ENCODE peak calls at places on chromosome 15, in eight cellular contexts. U, Y, P, M, B, V, H and R are unnamed samples.

GRCh38 chr15:37695719-37696118 is 238.7 kb upstream of the TMCO5A start:
- DNase-seq in U (peak), Y (no peak), P (no peak), M (no peak), B (no peak), V (no peak), H (no peak), R (no peak)

GRCh38 chr15:77692614-77693013 is 59.9 kb upstream of the LINGO1 start:
- DNase-seq in U (no peak), Y (no peak), P (no peak), M (no peak), B (no peak), V (no peak), H (no peak), R (no peak)

GRCh38 chr15:91228391-91228790 is 128.3 kb downstream of the SV2B start:
- DNase-seq in U (no peak), Y (no peak), P (no peak), M (no peak), B (no peak), V (no peak), H (no peak), R (no peak)

GRCh38 chr15:48645558-48646330 is at the start of gene FBN1:
- DNase-seq in U (peak), Y (peak), P (peak), M (peak), B (peak), V (peak), H (peak), R (peak)

GRCh38 chr15:74202461-74203401 is at the start of gene STRA6:
- DNase-seq in U (peak), Y (peak), P (no peak), M (no peak), B (no peak), V (no peak), H (no peak), R (no peak)

GRCh38 chr15:82966671-82967071 is 14.2 kb upstream of the HOMER2 start:
- DNase-seq in U (no peak), Y (no peak), P (no peak), M (no peak), B (no peak), V (no peak), H (peak), R (no peak)

GRCh38 chr15:48693474-48693873 is 48.0 kb upstream of the FBN1 start:
- DNase-seq in U (peak), Y (no peak), P (no peak), M (no peak), B (no peak), V (no peak), H (no peak), R (no peak)

GRCh38 chr15:46127361-46127874 is 492.6 kb downstream of the SQOR start:
- DNase-seq in U (peak), Y (no peak), P (no peak), M (no peak), B (peak), V (no peak), H (no peak), R (no peak)

GRCh38 chr15:86550075-86550474 is 470.4 kb downstream of the AGBL1 start:
- DNase-seq in U (no peak), Y (no peak), P (no peak), M (no peak), B (no peak), V (no peak), H (no peak), R (no peak)

GRCh38 chr15:68517285-68517711 is 61.5 kb upstream of the CORO2B start:
- DNase-seq in U (peak), Y (no peak), P (peak), M (no peak), B (no peak), V (no peak), H (no peak), R (no peak)

GRCh38 chr15:40190591-40190990 is 29.7 kb downstream of the BUB1B start:
- DNase-seq in U (peak), Y (no peak), P (no peak), M (no peak), B (peak), V (peak), H (no peak), R (no peak)

GRCh38 chr15:58056015-58056414 is 9.5 kb downstream of the ALDH1A2 start:
- DNase-seq in U (no peak), Y (no peak), P (no peak), M (no peak), B (no peak), V (no peak), H (no peak), R (no peak)

GRCh38 chr15:50135123-50135541 is 16.1 kb upstream of the ATP8B4 start:
- DNase-seq in U (peak), Y (no peak), P (no peak), M (no peak), B (no peak), V (no peak), H (no peak), R (no peak)

GRCh38 chr15:65666257-65666656 is 44.5 kb downstream of the SLC24A1 start:
- DNase-seq in U (peak), Y (no peak), P (no peak), M (no peak), B (peak), V (peak), H (no peak), R (no peak)

DNA sequence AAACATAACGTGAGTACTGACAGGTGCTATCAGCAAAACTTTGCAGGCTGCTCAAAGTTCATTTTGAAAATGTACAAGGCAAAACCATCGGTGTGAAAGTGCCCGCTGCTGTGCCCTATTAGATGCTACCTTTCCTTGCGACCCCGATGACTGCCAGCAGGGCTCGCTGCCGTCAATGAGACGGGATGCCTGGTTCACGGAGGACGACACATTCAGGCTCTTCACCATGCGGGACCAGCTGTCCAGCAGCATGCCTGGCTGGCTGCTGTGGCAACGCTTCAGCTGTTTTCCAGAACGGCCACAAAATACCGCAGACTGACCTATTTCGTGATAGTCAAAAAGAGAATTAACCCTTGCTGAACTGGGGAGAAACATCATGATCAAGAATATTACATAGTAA is 92.7 kb upstream of the OCA2 start:
- DNase-seq in U (peak), Y (no peak), P (no peak), M (peak), B (no peak), V (peak), H (no peak), R (peak)
- TF ChIP-seq CTCF in U (peak), Y (no peak), P (no peak), M (peak), B (no peak), V (peak), H (no peak), R (peak)

DNA sequence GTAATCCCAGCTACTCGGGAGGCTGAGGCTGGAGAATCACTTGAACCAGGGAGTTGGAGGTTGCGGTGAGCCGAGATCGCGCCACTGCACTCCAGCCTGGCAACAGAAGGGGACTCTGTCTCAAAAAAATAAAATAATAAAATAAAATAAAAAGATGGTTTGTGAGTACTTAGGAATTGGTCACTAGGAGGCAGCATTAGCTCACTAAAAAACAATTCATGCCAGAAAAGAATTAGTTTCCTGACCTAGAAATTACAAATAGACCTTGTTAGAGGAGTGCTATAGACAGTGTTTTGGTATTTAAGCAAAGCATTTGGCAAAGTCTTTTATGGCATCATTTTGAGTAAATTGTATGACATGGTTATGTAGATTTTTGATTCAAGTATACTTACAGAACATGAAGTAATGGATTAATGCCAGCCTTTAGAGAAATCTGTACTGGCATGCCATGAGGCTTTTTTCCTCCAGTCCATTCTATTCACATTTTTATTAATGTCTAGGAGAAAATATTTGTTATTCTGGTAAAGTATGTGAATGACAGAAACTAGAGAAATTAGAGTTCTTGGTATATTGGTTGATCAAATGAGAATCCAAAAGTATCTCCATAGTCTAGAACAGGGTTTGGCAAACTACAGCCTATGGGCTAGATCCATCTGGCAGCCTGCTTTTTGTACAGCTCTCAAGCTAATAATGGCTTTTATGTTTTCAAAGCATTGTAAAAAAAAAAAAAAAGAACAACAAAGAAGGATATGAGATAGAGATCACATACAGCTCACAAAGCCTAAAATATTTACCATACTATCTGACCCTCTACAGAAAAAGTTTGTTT is 81.6 kb downstream of the LRRC49 start:
- DNase-seq in U (peak), Y (no peak), P (no peak), M (no peak), B (peak), V (no peak), H (peak), R (no peak)
- TF ChIP-seq CTCF in U (peak), Y (peak), P (no peak), M (peak), B (peak), V (peak), H (peak), R (no peak)

GRCh38 chr15:99104788-99105515 is at the start of gene SYNM:
- DNase-seq in U (peak), Y (peak), P (peak), M (peak), B (no peak), V (no peak), H (peak), R (peak)
- TF ChIP-seq CTCF in U (peak), Y (peak), P (no peak), M (peak), B (peak), V (peak), H (peak), R (peak)

DNA sequence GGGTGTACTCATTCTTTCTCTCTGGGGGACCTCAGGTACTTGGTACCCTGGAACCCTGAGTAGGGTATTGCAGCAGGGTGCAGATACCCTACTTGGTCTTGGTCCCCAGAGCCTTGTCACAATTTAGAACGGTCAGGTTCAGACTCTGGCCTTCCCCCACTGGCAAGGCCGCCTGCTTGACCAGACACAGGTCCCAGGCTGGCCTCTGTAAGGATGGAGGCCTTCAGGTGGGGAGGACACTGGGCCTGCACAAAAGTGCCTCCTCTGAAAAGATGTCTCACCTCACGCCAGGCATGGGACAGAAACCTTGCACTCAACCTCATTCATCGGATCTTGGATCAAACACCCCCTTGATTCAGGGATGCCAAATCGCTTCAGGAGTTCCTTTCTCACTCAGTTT is 158.4 kb downstream of the KLF13 start:
- DNase-seq in U (no peak), Y (no peak), P (peak), M (no peak), B (no peak), V (no peak), H (no peak), R (no peak)
- TF ChIP-seq CTCF in U (no peak), Y (no peak), P (no peak), M (no peak), B (no peak), V (no peak), H (no peak), R (no peak)

GRCh38 chr15:31304074-31304648 is 22.5 kb upstream of the KLF13 start:
- DNase-seq in U (no peak), Y (no peak), P (peak), M (no peak), B (no peak), V (no peak), H (no peak), R (no peak)

GRCh38 chr15:31303434-31304073 is 23.1 kb upstream of the KLF13 start:
- DNase-seq in U (no peak), Y (no peak), P (peak), M (peak), B (no peak), V (no peak), H (no peak), R (no peak)

GRCh38 chr15:31301687-31301990 is 25.0 kb upstream of the KLF13 start:
- DNase-seq in U (no peak), Y (no peak), P (no peak), M (no peak), B (no peak), V (no peak), H (no peak), R (no peak)

GRCh38 chr15:31302029-31302657 is 24.5 kb upstream of the KLF13 start:
- DNase-seq in U (no peak), Y (no peak), P (peak), M (no peak), B (no peak), V (no peak), H (no peak), R (no peak)

DNA sequence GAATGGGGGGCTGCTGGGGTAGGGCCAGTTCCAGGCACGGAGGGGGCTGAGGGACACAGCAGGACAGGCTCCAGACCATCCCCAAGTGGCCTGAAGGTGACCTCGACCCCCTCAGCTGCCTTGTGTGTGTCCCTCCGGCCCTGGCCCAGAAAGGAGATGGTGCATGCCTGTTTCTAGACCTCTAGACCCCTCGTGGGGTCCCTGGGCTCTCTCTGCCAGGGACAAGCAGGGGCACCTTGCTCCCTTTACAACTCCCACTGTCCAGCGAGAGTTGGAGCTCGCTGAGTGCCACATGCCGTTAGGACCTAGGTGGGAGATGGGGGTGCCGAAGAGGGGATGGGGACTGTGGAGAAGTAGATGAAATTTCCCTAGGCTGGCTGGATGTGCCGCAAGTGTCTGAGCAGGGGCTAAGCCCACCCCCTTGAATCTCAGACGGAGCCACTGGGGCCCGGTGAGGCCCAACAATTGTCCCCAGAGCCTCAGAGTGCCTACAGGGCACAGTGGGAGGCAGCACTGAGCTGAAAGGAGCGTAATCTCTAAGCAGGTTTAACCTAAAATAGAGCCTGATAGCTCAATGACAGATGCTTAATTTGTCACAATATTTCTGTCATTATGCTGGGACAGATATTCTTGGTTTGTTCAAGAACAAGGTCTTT is 23.7 kb upstream of the KLF13 start:
- DNase-seq in U (no peak), Y (no peak), P (peak), M (no peak), B (no peak), V (no peak), H (peak), R (no peak)
- TF ChIP-seq CTCF in U (peak), Y (no peak), P (no peak), M (no peak), B (peak), V (no peak), H (peak), R (no peak)

GRCh38 chr15:32993285-32993684 is 201.2 kb downstream of the FMN1 start:
- DNase-seq in U (peak), Y (no peak), P (no peak), M (no peak), B (no peak), V (no peak), H (peak), R (no peak)
- TF ChIP-seq CTCF in U (peak), Y (peak), P (no peak), M (no peak), B (peak), V (peak), H (no peak), R (no peak)

GRCh38 chr15:71802770-71803169 is 7.6 kb upstream of the NR2E3 start:
- DNase-seq in U (no peak), Y (peak), P (peak), M (no peak), B (no peak), V (no peak), H (peak), R (no peak)
- TF ChIP-seq CTCF in U (peak), Y (peak), P (no peak), M (peak), B (peak), V (peak), H (peak), R (no peak)

DNA sequence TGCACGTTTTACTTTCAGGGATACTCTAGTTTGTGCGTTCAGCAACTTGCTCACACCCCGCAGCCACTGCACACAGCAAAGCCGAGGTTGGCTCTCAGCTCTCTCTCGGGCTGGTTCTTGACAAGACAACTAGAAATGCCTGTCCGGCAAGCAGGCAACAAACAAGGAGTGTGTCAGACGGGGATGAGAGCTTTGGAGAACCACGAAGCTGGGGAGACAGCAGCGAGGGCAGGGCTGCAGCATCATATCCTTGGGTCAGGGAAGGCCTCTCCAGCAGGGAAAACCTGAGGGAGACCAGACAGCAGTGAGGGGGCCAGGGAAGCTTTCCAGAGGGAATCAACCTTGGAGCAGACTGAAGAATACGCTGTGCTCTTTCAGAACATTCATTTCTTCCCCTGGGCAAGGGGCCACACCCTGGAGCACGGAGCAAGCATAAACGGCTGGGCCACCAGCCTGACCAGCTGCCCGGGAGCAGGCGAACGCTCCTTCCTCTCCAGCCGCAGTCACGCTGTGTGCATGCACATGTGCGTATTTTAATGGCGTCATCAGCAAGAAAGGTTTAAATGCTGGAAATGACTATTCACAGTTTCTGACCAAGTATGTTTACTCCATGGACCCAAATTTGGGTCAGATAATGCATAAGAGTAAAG is 58.7 kb downstream of the CHSY1 start:
- DNase-seq in U (no peak), Y (no peak), P (no peak), M (peak), B (no peak), V (no peak), H (no peak), R (peak)
- TF ChIP-seq CTCF in U (no peak), Y (no peak), P (no peak), M (no peak), B (no peak), V (no peak), H (no peak), R (no peak)

DNA sequence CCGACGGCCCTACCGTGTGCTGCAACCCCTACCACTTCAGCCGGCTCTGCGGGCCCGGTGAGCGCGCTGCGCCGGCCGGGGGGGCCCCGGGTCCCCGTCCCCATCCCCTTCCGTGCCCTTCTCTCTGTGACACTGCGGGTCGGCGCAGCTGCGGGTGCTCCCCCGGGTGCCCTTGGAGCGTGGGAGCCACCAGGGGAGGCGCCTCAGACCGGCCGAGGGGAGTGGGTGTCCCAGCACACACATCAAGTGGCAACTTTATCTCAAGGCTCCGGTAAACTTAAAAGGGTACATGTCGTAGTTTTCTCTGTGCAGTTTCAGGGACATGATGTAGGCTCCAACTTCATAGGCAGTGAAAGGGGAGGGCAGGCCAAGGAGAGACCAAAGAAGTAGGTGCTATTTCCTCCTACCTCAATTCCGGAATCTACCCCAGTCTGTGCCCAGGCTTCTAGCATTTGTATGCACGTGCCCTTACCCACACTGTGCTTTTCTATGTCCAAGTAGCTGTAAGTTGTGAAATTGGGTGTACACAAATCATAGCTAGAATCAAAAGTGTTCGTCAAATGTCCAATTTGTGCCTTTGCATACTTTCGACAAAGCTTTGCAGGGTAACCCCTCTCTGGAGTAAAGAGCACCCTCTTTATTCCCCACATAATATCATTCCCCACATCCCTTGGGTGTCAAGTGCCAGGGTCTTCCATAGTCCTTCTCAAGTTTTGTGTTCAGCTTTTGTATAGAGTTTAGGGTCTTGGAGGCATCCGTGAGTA is 2.2 kb downstream of the SMAD6 start:
- DNase-seq in U (no peak), Y (no peak), P (no peak), M (no peak), B (no peak), V (no peak), H (no peak), R (no peak)
- TF ChIP-seq CTCF in U (no peak), Y (no peak), P (no peak), M (no peak), B (no peak), V (no peak), H (no peak), R (no peak)